ENCODE peak calls at places on chromosomes 2 and 18, in eight cellular contexts. X is NCI-H524, F is heart right ventricle, C is spleen, H is kidney epithelial cell, N is midbrain, A is RWPE1, Z is ACHN. U is an unnamed sample.

GRCh38 chr2:43818761-43819160 is 19.9 kb downstream of the ABCG5 start:
- DNase-seq in X (no peak), F (no peak), C (no peak), H (no peak), N (no peak), A (peak), Z (peak), U (no peak)

GRCh38 chr2:220076734-220077133 is 449.3 kb downstream of the SLC4A3 start:
- DNase-seq in X (no peak), F (peak), C (no peak), H (no peak), N (no peak), A (no peak), Z (no peak), U (no peak)

GRCh38 chr2:75047189-75047812 is 88.9 kb downstream of the POLE4 start:
- DNase-seq in X (no peak), F (no peak), C (no peak), H (no peak), N (no peak), A (peak), Z (peak), U (no peak)

GRCh38 chr2:109141006-109141600 is 12.1 kb downstream of the SH3RF3 start:
- DNase-seq in X (no peak), F (no peak), C (no peak), H (no peak), N (no peak), A (no peak), Z (no peak), U (no peak)

GRCh38 chr2:72081450-72081849 is 66.2 kb downstream of the CYP26B1 start:
- DNase-seq in X (no peak), F (no peak), C (peak), H (no peak), N (no peak), A (no peak), Z (no peak), U (no peak)

GRCh38 chr2:72289283-72289682 is 141.6 kb upstream of the CYP26B1 start:
- DNase-seq in X (no peak), F (no peak), C (no peak), H (no peak), N (no peak), A (no peak), Z (no peak), U (no peak)

GRCh38 chr2:105496271-105496670 is 97.4 kb upstream of the FHL2 start:
- DNase-seq in X (peak), F (no peak), C (no peak), H (no peak), N (no peak), A (no peak), Z (no peak), U (no peak)

GRCh38 chr18:13455960-13456471 is 237.5 kb downstream of the LDLRAD4 start:
- DNase-seq in X (no peak), F (no peak), C (no peak), H (no peak), N (no peak), A (no peak), Z (no peak), U (no peak)

GRCh38 chr2:6822394-6822793 is 43.3 kb downstream of the CMPK2 start:
- DNase-seq in X (no peak), F (no peak), C (no peak), H (no peak), N (no peak), A (no peak), Z (no peak), U (no peak)

GRCh38 chr2:62347563-62348270 is 151.8 kb downstream of the B3GNT2 start:
- DNase-seq in X (no peak), F (no peak), C (no peak), H (no peak), N (no peak), A (no peak), Z (no peak), U (no peak)

GRCh38 chr2:217102941-217103340 is 243.1 kb upstream of the TNP1 start:
- DNase-seq in X (no peak), F (no peak), C (no peak), H (no peak), N (no peak), A (no peak), Z (no peak), U (no peak)

GRCh38 chr2:36246320-36246990 is 109.1 kb upstream of the CRIM1 start:
- DNase-seq in X (no peak), F (no peak), C (no peak), H (no peak), N (no peak), A (no peak), Z (no peak), U (peak)

GRCh38 chr18:74198453-74198852 is 50.1 kb downstream of the TIMM21 start:
- DNase-seq in X (no peak), F (no peak), C (peak), H (no peak), N (no peak), A (no peak), Z (no peak), U (no peak)

GRCh38 chr2:182321096-182321495 is 105.7 kb downstream of the PDE1A start:
- DNase-seq in X (no peak), F (no peak), C (no peak), H (no peak), N (no peak), A (no peak), Z (no peak), U (no peak)

GRCh38 chr18:78526923-78527775 is 452.5 kb upstream of the SALL3 start:
- DNase-seq in X (no peak), F (no peak), C (no peak), H (no peak), N (no peak), A (no peak), Z (no peak), U (no peak)

GRCh38 chr2:222452422-222452950 is 28.1 kb downstream of the SGPP2 start:
- DNase-seq in X (no peak), F (no peak), C (no peak), H (no peak), N (no peak), A (no peak), Z (no peak), U (no peak)

GRCh38 chr2:229153946-229154345 is 117.1 kb downstream of the PID1 start:
- DNase-seq in X (no peak), F (no peak), C (no peak), H (no peak), N (no peak), A (no peak), Z (no peak), U (no peak)

GRCh38 chr2:67954125-67954748 is 108.6 kb downstream of the C1D start:
- DNase-seq in X (peak), F (no peak), C (no peak), H (no peak), N (no peak), A (no peak), Z (no peak), U (no peak)

GRCh38 chr18:22066083-22066485 is 103.3 kb upstream of the GATA6 start:
- DNase-seq in X (no peak), F (no peak), C (peak), H (no peak), N (no peak), A (no peak), Z (no peak), U (no peak)

GRCh38 chr18:44725300-44726096 is 44.8 kb downstream of the SETBP1 start:
- DNase-seq in X (no peak), F (peak), C (peak), H (no peak), N (no peak), A (peak), Z (no peak), U (peak)

GRCh38 chr2:111924617-111925107 is 26.3 kb downstream of the MERTK start:
- DNase-seq in X (no peak), F (no peak), C (no peak), H (no peak), N (no peak), A (no peak), Z (no peak), U (no peak)

GRCh38 chr2:9639740-9640337 is 9.0 kb upstream of the YWHAQ start:
- DNase-seq in X (no peak), F (no peak), C (no peak), H (no peak), N (no peak), A (no peak), Z (no peak), U (no peak)

GRCh38 chr18:73235491-73235890 is 367.7 kb upstream of the NETO1 start:
- DNase-seq in X (no peak), F (no peak), C (no peak), H (peak), N (no peak), A (peak), Z (peak), U (no peak)

GRCh38 chr2:106193491-106193976 is 567 bp downstream of the UXS1 start:
- DNase-seq in X (peak), F (peak), C (peak), H (no peak), N (no peak), A (peak), Z (no peak), U (peak)

GRCh38 chr18:44079602-44080001 is 601.1 kb upstream of the SETBP1 start:
- DNase-seq in X (no peak), F (no peak), C (no peak), H (peak), N (no peak), A (no peak), Z (peak), U (no peak)

GRCh38 chr2:4862031-4862430 is 830.2 kb upstream of the SOX11 start:
- DNase-seq in X (no peak), F (no peak), C (no peak), H (no peak), N (no peak), A (peak), Z (no peak), U (no peak)

GRCh38 chr2:200054681-200055468 is 99.5 kb downstream of the MAIP1 start:
- DNase-seq in X (peak), F (no peak), C (no peak), H (no peak), N (no peak), A (no peak), Z (no peak), U (no peak)

GRCh38 chr18:11553098-11553940 is 56.1 kb upstream of the SLC35G4 start:
- DNase-seq in X (peak), F (no peak), C (no peak), H (peak), N (peak), A (peak), Z (peak), U (no peak)